ENCODE peak calls at places on chromosomes 11 and 22, in six cellular contexts. Z is HFF-Myc, D is cardiac fibroblast, S is hepatocyte, H is AG04449, F is lower leg skin. J is an unnamed sample.

GRCh38 chr11:105000797-105001196 is 22.2 kb downstream of the CASP5 start:
- DNase-seq in Z (no peak), D (no peak), S (no peak), F (no peak), H (no peak), J (no peak)

GRCh38 chr11:74749127-74749964 is 697 bp downstream of the RNF169 start:
- DNase-seq in S (peak; percentile 73), H (no peak), Z (no peak), D (peak; percentile 45), F (peak; percentile 21), J (no peak)

GRCh38 chr11:17012712-17013547 is 1.3 kb downstream of the PLEKHA7 start:
- DNase-seq in D (peak; percentile 96), S (peak; percentile 71), F (no peak), H (no peak), Z (no peak), J (no peak)

GRCh38 chr11:72234920-72235319 is 9.1 kb downstream of the PHOX2A start:
- DNase-seq in H (no peak), Z (no peak), D (no peak), F (no peak), S (no peak), J (no peak)

GRCh38 chr11:16902979-16903378 is 111.2 kb downstream of the PLEKHA7 start:
- DNase-seq in D (no peak), Z (no peak), H (no peak), S (no peak), F (no peak), J (no peak)

GRCh38 chr22:36211237-36211881 is 9.8 kb upstream of the APOL4 start:
- DNase-seq in D (peak; percentile 67), Z (no peak), F (no peak), S (no peak), H (no peak), J (no peak)

GRCh38 chr11:2590951-2591754 is 108.6 kb downstream of the KCNQ1OT1 start:
- DNase-seq in S (peak; percentile 3), F (no peak), H (no peak), D (no peak), Z (no peak), J (no peak)

GRCh38 chr22:39115976-39116621 is 19.1 kb downstream of the APOBEC3H start:
- DNase-seq in H (no peak), F (no peak), Z (no peak), D (no peak), S (no peak), J (no peak)

GRCh38 chr11:84795698-84796097 is 831.4 kb downstream of the DLG2 start:
- DNase-seq in S (no peak), D (no peak), Z (no peak), F (no peak), H (no peak), J (no peak)

GRCh38 chr11:45470151-45471001 is 184.2 kb upstream of the SYT13 start:
- DNase-seq in F (no peak), D (peak; percentile 63), H (peak; percentile 17), Z (no peak), S (no peak), J (no peak)

GRCh38 chr11:1778141-1778911 is 14.6 kb upstream of the CTSD start:
- DNase-seq in H (no peak), F (no peak), S (no peak), Z (no peak), D (no peak), J (no peak)

GRCh38 chr11:123363556-123363955 is 66.5 kb upstream of the GRAMD1B start:
- DNase-seq in H (no peak), S (no peak), D (no peak), F (no peak), Z (no peak), J (no peak)

GRCh38 chr11:19432370-19433163 is 191.8 kb upstream of the E2F8 start:
- DNase-seq in F (no peak), D (peak; percentile 90), H (peak; percentile 69), S (no peak), Z (peak; percentile 11), J (no peak)

GRCh38 chr11:57240007-57240406 is 3.0 kb upstream of the APLNR start:
- DNase-seq in H (no peak), F (no peak), Z (no peak), D (no peak), S (no peak), J (no peak)

GRCh38 chr11:590997-591396 is 14.7 kb downstream of the PHRF1 start:
- DNase-seq in S (no peak), Z (no peak), H (no peak), D (no peak), F (no peak), J (no peak)

GRCh38 chr22:36027960-36028645 is 521 bp downstream of the RBFOX2 start:
- DNase-seq in D (peak; percentile 26), Z (no peak), F (no peak), S (no peak), H (no peak), J (no peak)

GRCh38 chr11:101582242-101583052 is 1.4 kb downstream of the TRPC6 start:
- DNase-seq in Z (no peak), D (peak; percentile 42), F (no peak), H (no peak), S (peak; percentile 8), J (no peak)

GRCh38 chr11:45817191-45817590 is 12.2 kb downstream of the SLC35C1 start:
- DNase-seq in D (no peak), S (no peak), Z (no peak), F (no peak), H (no peak), J (no peak)

GRCh38 chr11:66880484-66881211 is 23.8 kb downstream of the LRFN4 start:
- DNase-seq in H (no peak), Z (no peak), D (no peak), F (no peak), S (no peak), J (no peak)

GRCh38 chr22:38346506-38346905 is 29.3 kb upstream of the CSNK1E start:
- DNase-seq in Z (no peak), H (no peak), S (no peak), D (no peak), F (no peak), J (no peak)

GRCh38 chr11:34339149-34340064 is 18.4 kb downstream of the ABTB2 start:
- DNase-seq in F (no peak), S (no peak), D (peak; percentile 12), Z (no peak), H (no peak), J (no peak)
- TF ChIP-seq CTCF in F (no peak), S (no peak), D (no peak), Z (no peak), H (no peak), J (no peak)

GRCh38 chr11:64654439-64654838 is 63.4 kb downstream of the SLC22A12 start:
- DNase-seq in D (no peak), S (no peak), H (no peak), F (no peak), Z (no peak), J (no peak)

GRCh38 chr11:64650923-64651523 is 60.0 kb downstream of the SLC22A12 start:
- DNase-seq in F (no peak), D (peak; percentile 40), Z (no peak), S (peak; percentile 53), H (no peak), J (no peak)

GRCh38 chr11:64654958-64655541 is 64.0 kb downstream of the SLC22A12 start:
- DNase-seq in D (no peak), Z (no peak), F (no peak), H (no peak), S (no peak), J (no peak)

GRCh38 chr11:64652586-64653387 is 61.8 kb downstream of the SLC22A12 start:
- DNase-seq in D (peak; percentile 75), Z (peak; percentile 50), F (peak; percentile 51), H (no peak), S (peak; percentile 89), J (no peak)

GRCh38 chr11:64653388-64653973 is 62.5 kb downstream of the SLC22A12 start:
- DNase-seq in F (no peak), S (no peak), D (no peak), H (no peak), Z (no peak), J (no peak)
- H3K4me3 ChIP-seq in F (no peak overlapping the region), S (no peak overlapping the region), D (no peak overlapping the region), H (no peak overlapping the region), Z (no peak overlapping the region), J (no peak overlapping the region)

GRCh38 chr11:61769169-61769920 is 16.9 kb downstream of the MYRF start:
- DNase-seq in F (no peak), H (no peak), S (peak; percentile 59), D (no peak), Z (no peak), J (no peak)
- TF ChIP-seq CTCF in F (no peak), H (peak; percentile 48), S (peak; percentile 42), D (peak; percentile 32), Z (peak; percentile 12), J (peak; percentile 60)

DNA sequence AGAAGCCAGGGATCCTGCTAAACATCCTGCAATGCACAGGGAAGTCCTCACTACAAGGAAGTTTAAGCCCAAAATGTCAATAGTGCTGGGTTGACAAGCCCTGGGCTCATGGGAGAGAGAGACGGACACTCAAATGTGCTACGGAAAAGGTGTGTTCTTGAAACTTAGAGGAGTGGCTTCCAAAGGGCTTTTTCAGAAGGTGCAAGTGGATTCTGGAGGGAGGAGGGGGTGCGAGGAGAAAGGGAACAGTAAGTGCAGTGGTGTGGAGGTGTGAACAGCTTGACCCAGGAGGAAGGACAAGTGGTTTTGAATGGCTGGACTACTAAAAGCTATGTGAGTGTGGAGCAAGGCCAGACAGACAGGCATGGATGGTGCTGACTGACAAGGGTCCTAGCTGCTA is 50.4 kb upstream of the CECR2 start:
- DNase-seq in D (no peak), Z (no peak), H (no peak), F (no peak), S (no peak), J (no peak)
- H3K4me3 ChIP-seq in D (no peak overlapping the region), Z (no peak overlapping the region), H (no peak overlapping the region), F (no peak overlapping the region), S (no peak overlapping the region), J (no peak overlapping the region)

GRCh38 chr22:21022507-21022906 is 7.5 kb downstream of the P2RX6 start:
- DNase-seq in H (no peak), S (no peak), Z (no peak), D (no peak), F (no peak), J (no peak)

GRCh38 chr22:21025266-21025665 is 7.1 kb downstream of the SLC7A4 start:
- DNase-seq in S (no peak), H (no peak), D (no peak), F (no peak), Z (no peak), J (no peak)

GRCh38 chr22:21025763-21026755 is 6.3 kb downstream of the SLC7A4 start:
- DNase-seq in H (no peak), Z (no peak), S (no peak), F (no peak), D (no peak), J (no peak)

GRCh38 chr22:21020802-21021429 is 6.0 kb downstream of the P2RX6 start:
- DNase-seq in D (peak; percentile 15), H (no peak), S (no peak), Z (no peak), F (no peak), J (no peak)

DNA sequence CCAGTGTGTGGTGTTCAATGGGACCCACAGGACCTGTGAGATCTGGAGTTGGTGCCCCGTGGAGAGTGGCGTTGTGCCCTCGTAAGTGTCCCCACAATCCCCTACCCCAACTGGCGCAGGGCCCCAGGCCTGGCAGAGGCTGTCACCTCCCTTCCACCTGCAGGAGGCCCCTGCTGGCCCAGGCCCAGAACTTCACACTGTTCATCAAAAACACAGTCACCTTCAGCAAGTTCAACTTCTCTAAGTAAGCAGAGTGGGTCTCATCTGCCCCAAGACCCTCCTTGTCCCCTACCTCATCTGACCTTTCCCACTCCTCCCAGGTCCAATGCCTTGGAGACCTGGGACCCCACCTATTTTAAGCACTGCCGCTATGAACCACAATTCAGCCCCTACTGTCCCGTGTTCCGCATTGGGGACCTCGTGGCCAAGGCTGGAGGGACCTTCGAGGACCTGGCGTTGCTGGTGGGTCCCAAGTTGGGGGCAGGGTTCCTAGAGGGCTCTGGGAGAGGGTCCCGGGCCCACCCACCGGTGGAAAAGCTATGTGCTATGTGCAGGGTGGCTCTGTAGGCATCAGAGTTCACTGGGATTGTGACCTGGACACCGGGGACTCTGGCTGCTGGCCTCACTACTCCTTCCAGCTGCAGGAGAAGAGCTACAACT is 8.1 kb downstream of the P2RX6 start:
- DNase-seq in F (no peak), Z (no peak), H (no peak), S (no peak), D (no peak), J (no peak)
- TF ChIP-seq CTCF in F (no peak), Z (no peak), H (no peak), S (no peak), D (no peak), J (no peak)